ENCODE peak calls at places on chromosomes 4 and X, in five cellular contexts. S is nephron progenitor cell, P is astrocyte of the spinal cord, N is left ventricle myocardium superior, Y is sigmoid colon. T is an unnamed sample.

GRCh38 chrX:120262781-120263719 is 12.4 kb downstream of the ZBTB33 start:
- DNase-seq in S (no peak), P (no peak), N (no peak), Y (no peak), T (no peak)

GRCh38 chr4:53055274-53055673 is 193.2 kb downstream of the RASL11B start:
- DNase-seq in S (no peak), P (peak; percentile 91), N (no peak), Y (no peak), T (peak; percentile 60)

GRCh38 chr4:87122252-87122651 is 98.2 kb downstream of the KLHL8 start:
- DNase-seq in S (no peak), P (no peak), N (no peak), Y (peak; percentile 80), T (no peak)

GRCh38 chrX:113305496-113305895 is 464.9 kb upstream of the AMOT start:
- DNase-seq in S (no peak), P (peak; percentile 59), N (no peak), Y (no peak), T (peak; percentile 51)

GRCh38 chr4:6900956-6901355 is 8.7 kb upstream of the TBC1D14 start:
- DNase-seq in S (no peak), P (no peak), N (no peak), Y (peak; percentile 53), T (no peak)

GRCh38 chr4:13612569-13612968 is 15.0 kb downstream of the BOD1L1 start:
- DNase-seq in S (peak; percentile 14), P (no peak), N (no peak), Y (no peak), T (no peak)

GRCh38 chr4:57098415-57098814 is 11.8 kb downstream of the IGFBP7 start:
- DNase-seq in S (no peak), P (no peak), N (peak; percentile 48), Y (no peak), T (no peak)

GRCh38 chr4:158670975-158671664 is 567 bp downstream of the C4orf46 start:
- DNase-seq in S (peak; percentile 59), P (peak; percentile 82), N (peak; percentile 81), Y (peak; percentile 78), T (peak; percentile 75)

GRCh38 chr4:84931274-84931673 is 35.2 kb downstream of the WDFY3 start:
- DNase-seq in S (no peak), P (no peak), N (no peak), Y (no peak), T (no peak)

GRCh38 chr4:185999207-185999606 is 69.7 kb upstream of the TLR3 start:
- DNase-seq in S (no peak), P (no peak), N (peak; percentile 60), Y (no peak), T (no peak)

GRCh38 chrX:110466790-110467189 is 108.1 kb downstream of the RTL9 start:
- DNase-seq in S (no peak), P (no peak), N (no peak), Y (no peak), T (no peak)

T was measured in A172.